ENCODE peak calls at places on chromosome 13, in nine cellular contexts. One of them, this sample, is unnamed.

GRCh38 chr13:94154362-94154761 is 325.1 kb downstream of the DCT start:
- DNase-seq in stomach: peak; percentile 40
- DNase-seq in SK-N-SH: no peak
- DNase-seq in GM23338: no peak
- DNase-seq in Panc1: no peak
- DNase-seq in K562: no peak
- DNase-seq in HCT116: no peak
- DNase-seq in sigmoid colon: no peak
- DNase-seq in spleen: no peak
- DNase-seq in this sample: no peak

GRCh38 chr13:40439928-40440327 is 226.5 kb downstream of the FOXO1 start:
- DNase-seq in stomach: no peak
- DNase-seq in SK-N-SH: no peak
- DNase-seq in GM23338: no peak
- DNase-seq in Panc1: no peak
- DNase-seq in K562: no peak
- DNase-seq in HCT116: no peak
- DNase-seq in sigmoid colon: no peak
- DNase-seq in spleen: no peak
- DNase-seq in this sample: no peak

GRCh38 chr13:47188802-47189201 is 291.9 kb upstream of the HTR2A start:
- DNase-seq in stomach: no peak
- DNase-seq in SK-N-SH: no peak
- DNase-seq in GM23338: no peak
- DNase-seq in Panc1: no peak
- DNase-seq in K562: peak; percentile 38
- DNase-seq in HCT116: no peak
- DNase-seq in sigmoid colon: no peak
- DNase-seq in spleen: no peak
- DNase-seq in this sample: no peak

GRCh38 chr13:93270769-93271753 is 44.5 kb downstream of the GPC6 start:
- DNase-seq in stomach: no peak
- DNase-seq in SK-N-SH: peak; percentile 74
- DNase-seq in GM23338: no peak
- DNase-seq in Panc1: no peak
- DNase-seq in K562: no peak
- DNase-seq in HCT116: no peak
- DNase-seq in sigmoid colon: no peak
- DNase-seq in spleen: no peak
- DNase-seq in this sample: no peak

GRCh38 chr13:97506511-97506910 is 72.5 kb downstream of the RAP2A start:
- DNase-seq in stomach: no peak
- DNase-seq in SK-N-SH: no peak
- DNase-seq in GM23338: no peak
- DNase-seq in Panc1: no peak
- DNase-seq in K562: no peak
- DNase-seq in HCT116: no peak
- DNase-seq in sigmoid colon: no peak
- DNase-seq in spleen: no peak
- DNase-seq in this sample: no peak

GRCh38 chr13:67620665-67621064 is 390.5 kb upstream of the PCDH9 start:
- DNase-seq in stomach: no peak
- DNase-seq in SK-N-SH: no peak
- DNase-seq in GM23338: no peak
- DNase-seq in Panc1: no peak
- DNase-seq in K562: no peak
- DNase-seq in HCT116: no peak
- DNase-seq in sigmoid colon: no peak
- DNase-seq in spleen: no peak
- DNase-seq in this sample: no peak

GRCh38 chr13:40024962-40025714 is 369.7 kb downstream of the COG6 start:
- DNase-seq in stomach: no peak
- DNase-seq in SK-N-SH: peak; percentile 16
- DNase-seq in GM23338: no peak
- DNase-seq in Panc1: no peak
- DNase-seq in K562: no peak
- DNase-seq in HCT116: no peak
- DNase-seq in sigmoid colon: no peak
- DNase-seq in spleen: no peak
- DNase-seq in this sample: no peak

GRCh38 chr13:49956131-49956530 is 20.0 kb upstream of the SPRYD7 start:
- DNase-seq in stomach: no peak
- DNase-seq in SK-N-SH: no peak
- DNase-seq in GM23338: no peak
- DNase-seq in Panc1: no peak
- DNase-seq in K562: no peak
- DNase-seq in HCT116: no peak
- DNase-seq in sigmoid colon: no peak
- DNase-seq in spleen: no peak
- DNase-seq in this sample: no peak

GRCh38 chr13:43994999-43995859 is 115.5 kb downstream of the LACC1 start:
- DNase-seq in stomach: no peak
- DNase-seq in SK-N-SH: no peak
- DNase-seq in GM23338: no peak
- DNase-seq in Panc1: no peak
- DNase-seq in K562: no peak
- DNase-seq in HCT116: no peak
- DNase-seq in sigmoid colon: no peak
- DNase-seq in spleen: no peak
- DNase-seq in this sample: no peak

GRCh38 chr13:45178349-45179142 is 22.3 kb downstream of the KCTD4 start:
- DNase-seq in stomach: no peak
- DNase-seq in SK-N-SH: no peak
- DNase-seq in GM23338: no peak
- DNase-seq in Panc1: no peak
- DNase-seq in K562: peak; percentile 25
- DNase-seq in HCT116: no peak
- DNase-seq in sigmoid colon: no peak
- DNase-seq in spleen: no peak
- DNase-seq in this sample: no peak

GRCh38 chr13:113411216-113412023 is 41.9 kb downstream of the ADPRHL1 start:
- DNase-seq in stomach: no peak
- DNase-seq in SK-N-SH: no peak
- DNase-seq in GM23338: no peak
- DNase-seq in Panc1: peak; percentile 35
- DNase-seq in K562: no peak
- DNase-seq in HCT116: peak; percentile 84
- DNase-seq in sigmoid colon: peak; percentile 87
- DNase-seq in spleen: peak; percentile 53
- DNase-seq in this sample: no peak

GRCh38 chr13:108779308-108779707 is 149.9 kb downstream of the MYO16 start:
- DNase-seq in stomach: no peak
- DNase-seq in SK-N-SH: no peak
- DNase-seq in GM23338: peak; percentile 11
- DNase-seq in Panc1: no peak
- DNase-seq in K562: peak; percentile 75
- DNase-seq in HCT116: no peak
- DNase-seq in sigmoid colon: no peak
- DNase-seq in spleen: no peak
- DNase-seq in this sample: no peak

GRCh38 chr13:62250501-62251175 is 835.0 kb upstream of the PCDH20 start:
- DNase-seq in stomach: no peak
- DNase-seq in SK-N-SH: no peak
- DNase-seq in GM23338: no peak
- DNase-seq in Panc1: no peak
- DNase-seq in K562: no peak
- DNase-seq in HCT116: no peak
- DNase-seq in sigmoid colon: no peak
- DNase-seq in spleen: no peak
- DNase-seq in this sample: no peak

GRCh38 chr13:28355822-28356371 is 139.0 kb downstream of the FLT1 start:
- DNase-seq in stomach: no peak
- DNase-seq in SK-N-SH: no peak
- DNase-seq in GM23338: no peak
- DNase-seq in Panc1: no peak
- DNase-seq in K562: peak; percentile 54
- DNase-seq in HCT116: no peak
- DNase-seq in sigmoid colon: no peak
- DNase-seq in spleen: no peak
- DNase-seq in this sample: no peak

GRCh38 chr13:110716235-110716505 is 2.7 kb downstream of the ING1 start:
- DNase-seq in stomach: peak; percentile 51
- DNase-seq in SK-N-SH: no peak
- DNase-seq in GM23338: peak; percentile 46
- DNase-seq in Panc1: no peak
- DNase-seq in K562: peak; percentile 55
- DNase-seq in HCT116: no peak
- DNase-seq in sigmoid colon: peak; percentile 85
- DNase-seq in spleen: no peak
- DNase-seq in this sample: no peak

GRCh38 chr13:114339779-114340534 is 25.7 kb downstream of the CHAMP1 start:
- DNase-seq in stomach: peak; percentile 53
- DNase-seq in SK-N-SH: peak; percentile 70
- DNase-seq in GM23338: peak; percentile 47
- DNase-seq in Panc1: no peak
- DNase-seq in K562: no peak
- DNase-seq in HCT116: peak; percentile 51
- DNase-seq in sigmoid colon: peak; percentile 74
- DNase-seq in spleen: no peak
- DNase-seq in this sample: no peak

GRCh38 chr13:46369506-46370268 is 17.4 kb downstream of the RUBCNL start:
- DNase-seq in stomach: no peak
- DNase-seq in SK-N-SH: no peak
- DNase-seq in GM23338: no peak
- DNase-seq in Panc1: no peak
- DNase-seq in K562: no peak
- DNase-seq in HCT116: no peak
- DNase-seq in sigmoid colon: no peak
- DNase-seq in spleen: no peak
- DNase-seq in this sample: no peak

GRCh38 chr13:24271611-24272451 is 37.5 kb upstream of the C1QTNF9 start:
- DNase-seq in stomach: peak; percentile 70
- DNase-seq in SK-N-SH: peak; percentile 77
- DNase-seq in GM23338: no peak
- DNase-seq in Panc1: no peak
- DNase-seq in K562: no peak
- DNase-seq in HCT116: no peak
- DNase-seq in sigmoid colon: peak; percentile 84
- DNase-seq in spleen: peak; percentile 93
- DNase-seq in this sample: no peak
- H3K27ac ChIP-seq in stomach: peak overlapping the region; percentile 86
- H3K27ac ChIP-seq in SK-N-SH: peak overlapping the region; percentile 59
- H3K27ac ChIP-seq in GM23338: no peak overlapping the region
- H3K27ac ChIP-seq in Panc1: no peak overlapping the region
- H3K27ac ChIP-seq in K562: no peak overlapping the region
- H3K27ac ChIP-seq in HCT116: no peak overlapping the region
- H3K27ac ChIP-seq in sigmoid colon: peak overlapping the region; percentile 91
- H3K27ac ChIP-seq in spleen: peak overlapping the region; percentile 93
- H3K27ac ChIP-seq in this sample: peak overlapping the region; percentile 89

GRCh38 chr13:99031725-99032298 is 53.9 kb upstream of the DOCK9 start:
- DNase-seq in stomach: no peak
- DNase-seq in SK-N-SH: no peak
- DNase-seq in GM23338: no peak
- DNase-seq in Panc1: no peak
- DNase-seq in K562: no peak
- DNase-seq in HCT116: no peak
- DNase-seq in sigmoid colon: no peak
- DNase-seq in spleen: no peak
- DNase-seq in this sample: peak; percentile 25
- H3K4me1 ChIP-seq in stomach: no peaks in the 10 kb centered on the region
- H3K4me1 ChIP-seq in SK-N-SH: no peaks in the 10 kb centered on the region
- H3K4me1 ChIP-seq in GM23338: peaks cover under 1% of the 10 kb centered on the region
- H3K4me1 ChIP-seq in Panc1: no peaks in the 10 kb centered on the region
- H3K4me1 ChIP-seq in K562: no peaks in the 10 kb centered on the region
- H3K4me1 ChIP-seq in HCT116: peaks cover 3% of the 10 kb centered on the region
- H3K4me1 ChIP-seq in sigmoid colon: peaks cover 8% of the 10 kb centered on the region
- H3K4me1 ChIP-seq in spleen: no peaks in the 10 kb centered on the region
- H3K4me1 ChIP-seq in this sample: no peaks in the 10 kb centered on the region

GRCh38 chr13:99311137-99311536 is 3.9 kb upstream of the GPR183 start:
- DNase-seq in stomach: no peak
- DNase-seq in SK-N-SH: no peak
- DNase-seq in GM23338: peak; percentile 27
- DNase-seq in Panc1: no peak
- DNase-seq in K562: peak; percentile 78
- DNase-seq in HCT116: no peak
- DNase-seq in sigmoid colon: no peak
- DNase-seq in spleen: no peak
- DNase-seq in this sample: no peak

GRCh38 chr13:99313473-99313872 is 6.3 kb upstream of the GPR183 start:
- DNase-seq in stomach: no peak
- DNase-seq in SK-N-SH: no peak
- DNase-seq in GM23338: peak; percentile 45
- DNase-seq in Panc1: no peak
- DNase-seq in K562: no peak
- DNase-seq in HCT116: no peak
- DNase-seq in sigmoid colon: no peak
- DNase-seq in spleen: no peak
- DNase-seq in this sample: no peak

GRCh38 chr13:99313941-99314340 is 6.7 kb upstream of the GPR183 start:
- DNase-seq in stomach: no peak
- DNase-seq in SK-N-SH: no peak
- DNase-seq in GM23338: no peak
- DNase-seq in Panc1: no peak
- DNase-seq in K562: no peak
- DNase-seq in HCT116: no peak
- DNase-seq in sigmoid colon: no peak
- DNase-seq in spleen: no peak
- DNase-seq in this sample: no peak

GRCh38 chr13:99311748-99312492 is 4.7 kb upstream of the GPR183 start:
- DNase-seq in stomach: no peak
- DNase-seq in SK-N-SH: peak; percentile 19
- DNase-seq in GM23338: no peak
- DNase-seq in Panc1: no peak
- DNase-seq in K562: no peak
- DNase-seq in HCT116: no peak
- DNase-seq in sigmoid colon: peak; percentile 80
- DNase-seq in spleen: no peak
- DNase-seq in this sample: no peak

GRCh38 chr13:99312493-99312883 is 5.3 kb upstream of the GPR183 start:
- DNase-seq in stomach: no peak
- DNase-seq in SK-N-SH: peak; percentile 18
- DNase-seq in GM23338: no peak
- DNase-seq in Panc1: no peak
- DNase-seq in K562: no peak
- DNase-seq in HCT116: no peak
- DNase-seq in sigmoid colon: peak; percentile 93
- DNase-seq in spleen: no peak
- DNase-seq in this sample: peak; percentile 95
- TF ChIP-seq POLR2AphosphoS5 in stomach: peak; percentile 38
- TF ChIP-seq POLR2AphosphoS5 in SK-N-SH: no peak
- TF ChIP-seq POLR2AphosphoS5 in GM23338: no peak
- TF ChIP-seq POLR2AphosphoS5 in Panc1: no peak
- TF ChIP-seq POLR2AphosphoS5 in K562: no peak
- TF ChIP-seq POLR2AphosphoS5 in HCT116: no peak
- TF ChIP-seq POLR2AphosphoS5 in sigmoid colon: peak; percentile 51
- TF ChIP-seq POLR2AphosphoS5 in spleen: peak; percentile 81
- TF ChIP-seq POLR2AphosphoS5 in this sample: peak; percentile 24

DNA sequence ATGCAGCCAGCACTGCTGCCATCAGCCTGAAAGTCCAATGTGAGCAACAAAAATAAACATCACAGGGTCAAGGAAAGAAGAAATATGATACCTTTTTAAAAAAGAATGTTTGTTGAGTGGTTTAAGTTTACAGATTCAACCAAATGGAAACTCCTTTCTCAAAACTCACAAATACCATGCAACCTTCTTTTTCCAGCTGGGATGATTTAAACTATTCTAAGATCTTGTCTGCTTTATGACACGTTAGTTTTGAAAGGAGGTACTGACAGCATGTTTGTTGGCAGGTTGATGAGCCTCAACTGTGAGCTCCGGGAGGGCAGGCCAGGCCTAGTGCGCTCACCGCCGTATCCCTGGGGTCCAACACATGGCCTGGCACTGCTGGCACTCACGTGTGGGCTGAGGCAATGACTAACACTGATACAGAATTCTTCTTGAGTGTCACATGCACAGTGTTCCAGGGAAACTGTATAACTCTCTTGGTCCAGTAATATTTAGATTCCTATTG is 46.7 kb downstream of the LATS2 start:
- DNase-seq in stomach: no peak
- DNase-seq in SK-N-SH: no peak
- DNase-seq in GM23338: no peak
- DNase-seq in Panc1: no peak
- DNase-seq in K562: no peak
- DNase-seq in HCT116: no peak
- DNase-seq in sigmoid colon: peak; percentile 78
- DNase-seq in spleen: no peak
- DNase-seq in this sample: no peak
- H3K27ac ChIP-seq in stomach: peak overlapping the region; percentile 79
- H3K27ac ChIP-seq in SK-N-SH: peak overlapping the region; percentile 99
- H3K27ac ChIP-seq in GM23338: no peak overlapping the region
- H3K27ac ChIP-seq in Panc1: peak overlapping the region; percentile 29
- H3K27ac ChIP-seq in K562: no peak overlapping the region
- H3K27ac ChIP-seq in HCT116: no peak overlapping the region
- H3K27ac ChIP-seq in sigmoid colon: peak overlapping the region; percentile 77
- H3K27ac ChIP-seq in spleen: no peak overlapping the region
- H3K27ac ChIP-seq in this sample: peak overlapping the region; percentile 79